ENCODE peak calls at places on chromosomes 7 and 10, in nine cellular contexts. V is Panc1, N is kidney epithelial cell, G is lower lobe of right lung, W is astrocyte of the spinal cord, F is H7, O is transverse colon, D is HepG2, Z is neural progenitor cell. U is an unnamed sample.

GRCh38 chr7:131095346-131095745 is 232.3 kb upstream of the MKLN1 start:
- DNase-seq in F (no peak), O (no peak), N (no peak), Z (no peak), V (no peak), G (no peak), D (no peak), W (peak; percentile 62), U (no peak)

GRCh38 chr10:70174058-70174741 is 3.9 kb upstream of the SAR1A start:
- DNase-seq in W (no peak), V (no peak), G (no peak), F (no peak), O (peak; percentile 25), Z (no peak), D (peak; percentile 79), N (no peak), U (no peak)

GRCh38 chr7:102098986-102099385 is 187.7 kb upstream of the SH2B2 start:
- DNase-seq in Z (no peak), V (no peak), W (no peak), O (no peak), G (no peak), N (no peak), D (no peak), F (no peak), U (no peak)

GRCh38 chr10:75508239-75508813 is 76.9 kb downstream of the LRMDA start:
- DNase-seq in V (no peak), W (peak; percentile 81), Z (no peak), D (no peak), G (no peak), N (no peak), O (no peak), F (no peak), U (no peak)

GRCh38 chr10:117000580-117000979 is 4.4 kb downstream of the SHTN1 start:
- DNase-seq in D (no peak), V (no peak), F (peak; percentile 43), G (no peak), W (no peak), Z (no peak), N (no peak), O (no peak), U (no peak)

GRCh38 chr7:135768064-135768463 is 19.5 kb upstream of the FAM180A start:
- DNase-seq in V (no peak), G (no peak), O (no peak), F (no peak), D (no peak), Z (no peak), W (no peak), N (no peak), U (no peak)

GRCh38 chr7:47087866-47088265 is 494.0 kb downstream of the TNS3 start:
- DNase-seq in G (no peak), Z (no peak), F (no peak), V (no peak), D (no peak), O (no peak), W (peak; percentile 51), N (peak; percentile 37), U (no peak)

GRCh38 chr7:67663644-67664043 is 667.0 kb downstream of the TYW1 start:
- DNase-seq in W (no peak), F (no peak), D (no peak), V (no peak), N (no peak), O (no peak), Z (no peak), G (no peak), U (no peak)

GRCh38 chr7:98251844-98252639 is at the start of gene TECPR1:
- DNase-seq in W (peak; percentile 89), N (peak; percentile 61), F (peak; percentile 100), G (peak; percentile 98), O (peak; percentile 97), Z (peak; percentile 96), V (peak; percentile 52), D (peak; percentile 90), U (peak; percentile 88)

GRCh38 chr10:22573820-22574569 is 140.4 kb downstream of the PIP4K2A start:
- DNase-seq in G (no peak), O (no peak), D (peak; percentile 28), Z (peak; percentile 25), W (peak; percentile 23), N (no peak), V (no peak), F (peak; percentile 52), U (peak; percentile 39)

GRCh38 chr10:43980715-43981114 is 332.0 kb upstream of the ZNF32 start:
- DNase-seq in O (no peak), W (no peak), V (no peak), D (no peak), N (no peak), Z (no peak), G (no peak), F (no peak), U (no peak)

GRCh38 chr7:150983893-150984368 is 5.8 kb upstream of the KCNH2 start:
- DNase-seq in D (no peak), W (peak; percentile 37), O (no peak), F (peak; percentile 80), V (no peak), G (no peak), N (peak; percentile 5), Z (peak; percentile 87), U (peak; percentile 65)

GRCh38 chr10:484925-485661 is 204.4 kb downstream of the DIP2C start:
- DNase-seq in N (no peak), G (no peak), V (no peak), O (no peak), Z (no peak), F (peak; percentile 68), W (peak; percentile 41), D (no peak), U (no peak)

GRCh38 chr10:47423476-47423875 is 39.4 kb upstream of the ZNF488 start:
- DNase-seq in O (no peak), V (no peak), Z (no peak), N (no peak), G (no peak), F (no peak), D (no peak), W (no peak), U (no peak)

GRCh38 chr7:74083117-74083876 is at the start of gene LIMK1:
- DNase-seq in G (peak; percentile 87), O (peak; percentile 86), Z (peak; percentile 96), V (no peak), W (peak; percentile 82), N (no peak), F (peak; percentile 99), D (peak; percentile 62), U (peak; percentile 83)

GRCh38 chr10:99695761-99696160 is 36.2 kb downstream of the COX15 start:
- DNase-seq in G (no peak), Z (no peak), N (no peak), D (no peak), O (no peak), W (peak; percentile 13), V (no peak), F (no peak), U (no peak)

GRCh38 chr10:6161913-6162312 is 40.8 kb upstream of the PFKFB3 start:
- DNase-seq in Z (no peak), F (no peak), O (no peak), W (no peak), V (no peak), D (no peak), G (no peak), N (no peak), U (no peak)

GRCh38 chr10:13684813-13685511 is 98.2 kb downstream of the PRPF18 start:
- DNase-seq in Z (no peak), O (no peak), F (no peak), N (no peak), V (no peak), D (no peak), W (peak; percentile 40), G (no peak), U (no peak)
- H3K4me3 ChIP-seq in Z (no peak overlapping the region), O (no peak overlapping the region), F (no peak overlapping the region), N (no peak overlapping the region), V (no peak overlapping the region), D (no peak overlapping the region), W (no peak overlapping the region), G (no peak overlapping the region), U (no peak overlapping the region)

GRCh38 chr7:148472406-148472805 is 118.2 kb upstream of the C7orf33 start:
- DNase-seq in F (no peak), V (no peak), N (no peak), G (no peak), W (no peak), O (no peak), D (no peak), Z (no peak), U (no peak)
- H3K4me3 ChIP-seq in F (no peak overlapping the region), V (no peak overlapping the region), N (no peak overlapping the region), G (no peak overlapping the region), W (no peak overlapping the region), O (no peak overlapping the region), D (no peak overlapping the region), Z (no peak overlapping the region), U (no peak overlapping the region)

GRCh38 chr10:97771055-97771811 is 566 bp downstream of the SFRP5 start:
- DNase-seq in D (no peak), V (no peak), W (peak; percentile 18), F (peak; percentile 88), N (no peak), Z (peak; percentile 82), O (no peak), G (no peak), U (no peak)
- H3K4me3 ChIP-seq in D (no peak overlapping the region), V (peak overlapping the region; percentile 33), W (no peak overlapping the region), F (peak overlapping the region; percentile 64), N (peak overlapping the region; percentile 31), Z (peak overlapping the region; percentile 52), O (peak overlapping the region; percentile 12), G (peak overlapping the region; percentile 35), U (no peak overlapping the region)

GRCh38 chr7:4684826-4685225 is 2.7 kb downstream of the FOXK1 start:
- DNase-seq in D (no peak), Z (no peak), O (no peak), N (no peak), W (no peak), F (no peak), G (no peak), V (no peak), U (no peak)
- H3K4me3 ChIP-seq in D (peak overlapping the region; percentile 90), Z (no peak overlapping the region), O (peak overlapping the region; percentile 82), N (peak overlapping the region; percentile 65), W (peak overlapping the region; percentile 93), F (no peak overlapping the region), G (peak overlapping the region; percentile 88), V (peak overlapping the region; percentile 69), U (peak overlapping the region; percentile 68)

GRCh38 chr7:155787171-155787851 is 25.0 kb downstream of the SHH start:
- DNase-seq in V (no peak), D (no peak), G (no peak), F (peak; percentile 90), N (no peak), Z (peak; percentile 56), O (no peak), W (no peak), U (peak; percentile 65)
- H3K4me3 ChIP-seq in V (peak overlapping the region; percentile 8), D (no peak overlapping the region), G (peak overlapping the region; percentile 47), F (peak overlapping the region; percentile 48), N (peak overlapping the region; percentile 47), Z (peak overlapping the region; percentile 63), O (peak overlapping the region; percentile 30), W (peak overlapping the region; percentile 44), U (peak overlapping the region; percentile 25)

DNA sequence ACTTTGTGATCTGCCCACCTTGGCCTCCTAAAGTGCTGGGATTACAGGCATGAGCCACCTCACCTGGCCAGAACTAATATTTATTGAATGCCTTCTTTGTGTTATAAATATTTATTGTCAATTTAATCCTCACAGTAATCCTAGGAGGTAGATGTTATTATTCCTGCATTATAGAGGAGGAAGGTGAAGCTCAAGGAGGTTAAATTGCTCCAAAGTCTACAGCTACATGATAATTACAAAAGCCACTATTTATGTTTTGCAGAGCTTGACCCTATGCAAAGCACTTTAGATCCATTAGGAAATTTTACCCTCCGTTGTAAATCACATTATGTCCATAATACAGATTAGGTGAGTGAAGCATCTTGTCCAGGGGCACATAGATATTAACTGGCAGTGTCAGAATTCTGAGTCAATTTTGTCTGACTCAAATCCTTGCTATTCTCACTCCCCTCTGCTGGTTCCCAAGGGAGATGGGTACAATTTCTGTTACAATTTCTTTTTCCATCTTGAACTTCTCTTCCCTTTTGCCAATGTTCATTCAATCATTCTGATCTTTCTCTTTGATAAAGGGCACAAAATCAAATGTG is 25.7 kb upstream of the CDK14 start:
- DNase-seq in O (no peak), F (no peak), D (no peak), Z (no peak), G (no peak), N (no peak), V (no peak), W (no peak), U (no peak)
- H3K4me3 ChIP-seq in O (no peak overlapping the region), F (no peak overlapping the region), D (no peak overlapping the region), Z (no peak overlapping the region), G (no peak overlapping the region), N (no peak overlapping the region), V (no peak overlapping the region), W (no peak overlapping the region), U (no peak overlapping the region)

U was measured in HAP-1.